ENCODE peak calls at places on chromosomes 2 and 18, in nine cellular contexts. Y is neural progenitor cell, L is HCT116, F is PC-3, B is SK-N-SH, E is OCI-LY7, D is MM.1S, P is hepatocyte, W is GM23248. H is an unnamed sample.

GRCh38 chr18:76803814-76804213 is 18.5 kb upstream of the ZNF236 start:
- DNase-seq in B (peak), F (peak), Y (peak), L (no peak), D (peak), E (peak), P (peak), W (peak), H (peak)

GRCh38 chr2:69831354-69831905 is 2.0 kb downstream of the GMCL1 start:
- DNase-seq in B (no peak), E (no peak), W (no peak), Y (no peak), L (no peak), F (no peak), P (no peak), D (no peak), H (no peak)

GRCh38 chr2:20448246-20449046 is 1.6 kb downstream of the RHOB start:
- DNase-seq in L (no peak), E (no peak), P (no peak), Y (peak), B (no peak), F (no peak), W (peak), D (no peak), H (no peak)

GRCh38 chr2:226477221-226478120 is 322.1 kb downstream of the IRS1 start:
- DNase-seq in Y (no peak), L (no peak), F (no peak), W (peak), B (no peak), D (no peak), E (no peak), P (no peak), H (no peak)

GRCh38 chr2:64859208-64860161 is 129.7 kb upstream of the SLC1A4 start:
- DNase-seq in D (peak), F (peak), W (peak), B (peak), E (no peak), L (peak), Y (peak), P (peak), H (peak)

GRCh38 chr18:78831603-78832002 is 148.0 kb upstream of the SALL3 start:
- DNase-seq in F (no peak), E (no peak), W (no peak), D (no peak), Y (no peak), P (no peak), B (no peak), L (no peak), H (no peak)

GRCh38 chr2:119028327-119029174 is 86.6 kb downstream of the MARCO start:
- DNase-seq in W (peak), F (peak), D (peak), L (peak), P (peak), E (peak), Y (peak), B (peak), H (peak)

GRCh38 chr2:229838729-229839128 is 83.1 kb downstream of the TRIP12 start:
- DNase-seq in F (no peak), W (no peak), D (no peak), L (no peak), B (no peak), E (no peak), P (no peak), Y (no peak), H (no peak)

GRCh38 chr2:120767486-120768005 is 31.9 kb downstream of the GLI2 start:
- DNase-seq in Y (no peak), L (no peak), E (no peak), B (no peak), F (no peak), P (no peak), W (no peak), D (no peak), H (no peak)

GRCh38 chr18:58025733-58026132 is 18.3 kb upstream of the NEDD4L start:
- DNase-seq in P (no peak), F (no peak), Y (no peak), E (no peak), B (no peak), W (peak), D (no peak), L (no peak), H (no peak)

GRCh38 chr2:69931832-69932595 is 17.1 kb downstream of the MXD1 start:
- DNase-seq in Y (no peak), W (no peak), E (no peak), P (no peak), D (no peak), L (no peak), F (no peak), B (no peak), H (no peak)

GRCh38 chr2:28662468-28663095 is 89.0 kb upstream of the PPP1CB start:
- DNase-seq in P (peak), L (no peak), B (no peak), D (no peak), F (peak), E (no peak), Y (no peak), W (peak), H (no peak)

DNA sequence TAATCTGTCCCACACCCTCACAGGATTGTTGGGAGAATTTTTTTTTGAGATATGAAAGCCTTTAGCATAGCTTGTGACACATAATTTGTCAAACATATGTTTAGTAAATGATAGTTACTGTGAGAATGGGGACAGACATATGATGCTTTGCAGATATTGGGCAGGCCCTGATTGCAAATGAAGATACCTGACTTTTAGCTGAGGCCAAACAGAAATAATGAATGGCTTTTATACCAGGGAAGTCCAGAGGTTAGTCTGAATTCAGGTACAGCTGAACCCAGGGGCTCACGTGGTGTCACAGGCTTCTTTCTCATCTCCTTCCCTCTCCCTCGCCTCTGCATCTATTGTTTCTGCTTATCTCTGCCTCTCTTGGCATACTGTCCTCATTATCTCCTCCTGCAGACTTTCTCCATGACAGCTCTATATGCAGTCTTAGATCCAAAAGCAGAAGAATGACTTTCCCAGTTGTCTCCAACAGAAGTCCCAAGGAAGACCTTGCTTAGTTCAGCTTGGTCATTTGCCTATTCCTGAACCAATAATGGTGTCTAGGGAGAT is 4.9 kb upstream of the WNT10A start:
- DNase-seq in F (no peak), Y (no peak), E (no peak), W (no peak), B (no peak), D (no peak), L (no peak), P (no peak), H (no peak)
- TF ChIP-seq EZH2phosphoT487 in F (no peak), Y (no peak), E (no peak), W (no peak), B (no peak), D (no peak), L (no peak), P (no peak), H (no peak)

GRCh38 chr2:113236367-113237159 is 42.2 kb downstream of the PAX8 start:
- DNase-seq in E (no peak), P (no peak), L (no peak), F (no peak), Y (no peak), W (peak), D (no peak), B (no peak), H (no peak)

GRCh38 chr2:113242318-113242717 is 36.4 kb downstream of the PAX8 start:
- DNase-seq in Y (no peak), D (no peak), W (no peak), P (no peak), B (no peak), F (no peak), E (no peak), L (no peak), H (no peak)

GRCh38 chr2:113237604-113238003 is 41.1 kb downstream of the PAX8 start:
- DNase-seq in L (no peak), W (peak), Y (no peak), F (no peak), D (no peak), E (no peak), B (no peak), P (no peak), H (no peak)

GRCh38 chr2:113240915-113241911 is 37.5 kb downstream of the PAX8 start:
- DNase-seq in P (peak), B (peak), Y (no peak), D (no peak), L (peak), E (no peak), F (peak), W (peak), H (no peak)

GRCh38 chr2:113240150-113240914 is 38.4 kb downstream of the PAX8 start:
- DNase-seq in L (peak), D (peak), Y (no peak), B (peak), E (no peak), P (peak), W (peak), F (peak), H (no peak)
- H2AFZ ChIP-seq in L (no peak), D (no peak), Y (no peak), B (peak), E (no peak), P (no peak), W (no peak), F (no peak), H (no peak)

DNA sequence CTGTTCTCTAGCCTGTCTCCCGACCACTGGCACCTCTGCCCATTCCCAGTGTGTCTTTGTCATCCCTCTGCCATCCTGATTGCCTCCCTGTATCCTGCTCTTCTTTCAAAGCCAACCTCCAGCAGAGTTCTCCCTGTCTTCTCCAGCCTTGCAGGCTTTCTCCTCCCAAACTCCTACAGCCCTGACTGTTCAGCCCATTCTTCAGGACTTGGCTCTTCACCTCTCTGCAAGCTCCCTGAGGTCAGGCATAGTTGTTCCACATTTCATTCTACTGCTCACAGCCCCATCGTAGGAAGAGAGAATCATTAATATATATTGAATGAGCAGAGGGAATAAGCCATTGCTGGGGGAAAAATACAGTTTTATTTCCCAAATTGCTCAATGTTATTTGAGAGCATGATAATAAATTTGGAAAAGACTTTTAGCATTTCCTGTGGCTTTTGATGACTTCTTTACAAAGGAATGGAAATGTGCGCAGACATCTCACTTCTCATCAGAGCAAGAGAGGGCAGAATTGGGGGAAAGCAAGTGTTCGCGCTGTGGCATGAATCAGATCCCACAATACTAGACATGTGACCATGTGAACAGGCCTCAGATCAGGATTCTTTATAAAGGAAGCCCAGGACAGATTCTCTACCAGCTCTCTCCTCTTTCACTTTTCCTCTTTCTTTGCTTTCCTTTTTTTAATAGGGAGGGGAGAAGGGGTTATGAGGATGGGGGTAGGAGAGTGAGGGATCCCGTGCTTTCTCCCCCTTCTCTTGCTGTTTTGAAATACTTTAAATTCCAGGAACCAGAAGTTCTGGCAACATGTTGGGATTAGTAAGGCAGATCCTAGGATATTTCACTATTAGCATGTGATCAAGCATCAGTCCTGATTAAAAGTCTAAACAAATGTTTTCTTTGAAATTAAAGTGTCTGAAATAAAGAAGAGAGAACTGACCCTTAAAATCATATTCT is 37.5 kb downstream of the EPAS1 start:
- DNase-seq in P (no peak), W (peak), D (no peak), F (peak), L (no peak), Y (no peak), B (no peak), E (no peak), H (peak)
- TF ChIP-seq EZH2phosphoT487 in P (no peak), W (no peak), D (no peak), F (no peak), L (no peak), Y (no peak), B (no peak), E (no peak), H (no peak)

GRCh38 chr2:47193607-47194006 is 38.5 kb upstream of the STPG4 start:
- DNase-seq in P (no peak), L (no peak), D (no peak), E (no peak), F (no peak), Y (no peak), W (no peak), B (no peak), H (no peak)
- H2AFZ ChIP-seq in P (no peak), L (no peak), D (no peak), E (no peak), F (no peak), Y (peak), W (no peak), B (no peak), H (peak)

GRCh38 chr2:174681099-174681982 is 82.9 kb downstream of the CHRNA1 start:
- DNase-seq in F (no peak), B (peak), L (no peak), E (no peak), D (no peak), W (peak), Y (peak), P (peak), H (peak)
- TF ChIP-seq EZH2phosphoT487 in F (no peak), B (no peak), L (no peak), E (no peak), D (no peak), W (no peak), Y (no peak), P (no peak), H (no peak)

GRCh38 chr2:189276277-189276676 is 96.7 kb upstream of the COL5A2 start:
- DNase-seq in Y (no peak), L (no peak), D (no peak), P (peak), F (peak), E (no peak), B (no peak), W (peak), H (no peak)
- H2AFZ ChIP-seq in Y (no peak), L (no peak), D (no peak), P (no peak), F (peak), E (no peak), B (peak), W (peak), H (no peak)

GRCh38 chr2:128227862-128228261 is 90.8 kb downstream of the HS6ST1 start:
- DNase-seq in W (no peak), D (no peak), B (no peak), F (no peak), E (no peak), P (no peak), Y (no peak), L (no peak), H (no peak)

GRCh38 chr2:128233790-128234395 is 84.8 kb downstream of the HS6ST1 start:
- DNase-seq in B (no peak), F (no peak), L (no peak), D (no peak), Y (no peak), W (no peak), P (no peak), E (no peak), H (no peak)

GRCh38 chr2:128234613-128235012 is 84.1 kb downstream of the HS6ST1 start:
- DNase-seq in W (no peak), E (no peak), Y (no peak), B (peak), D (no peak), F (no peak), L (no peak), P (no peak), H (no peak)

GRCh38 chr2:128232965-128233789 is 85.5 kb downstream of the HS6ST1 start:
- DNase-seq in F (peak), W (peak), B (peak), Y (peak), P (peak), L (peak), E (peak), D (peak), H (peak)

DNA sequence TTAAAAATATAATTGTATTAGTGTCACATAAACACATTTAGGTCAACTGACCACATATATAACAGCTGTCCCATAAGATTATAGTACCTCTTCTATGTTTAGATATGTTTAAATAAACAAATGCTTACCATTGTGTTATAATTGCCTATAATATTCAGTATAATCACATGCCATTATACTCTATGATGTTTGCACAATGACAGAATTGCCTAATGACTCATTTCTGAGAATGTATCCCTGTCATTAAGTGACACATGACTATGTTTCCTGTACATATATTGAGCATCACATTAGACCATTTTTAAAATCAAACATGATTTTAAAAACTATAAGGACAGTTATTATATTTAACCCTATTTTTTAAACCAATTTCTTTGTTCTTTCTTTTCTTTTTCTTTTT is 89.8 kb downstream of the HS6ST1 start:
- DNase-seq in B (no peak), W (peak), P (no peak), Y (no peak), D (no peak), E (no peak), L (no peak), F (peak), H (no peak)
- TF ChIP-seq EZH2phosphoT487 in B (no peak), W (no peak), P (no peak), Y (no peak), D (no peak), E (no peak), L (no peak), F (no peak), H (no peak)

GRCh38 chr2:163665051-163665450 is 70.8 kb downstream of the FIGN start:
- DNase-seq in P (no peak), B (no peak), W (no peak), L (no peak), D (no peak), Y (peak), E (no peak), F (no peak), H (no peak)
- H2AFZ ChIP-seq in P (no peak), B (no peak), W (no peak), L (no peak), D (no peak), Y (no peak), E (no peak), F (no peak), H (no peak)

DNA sequence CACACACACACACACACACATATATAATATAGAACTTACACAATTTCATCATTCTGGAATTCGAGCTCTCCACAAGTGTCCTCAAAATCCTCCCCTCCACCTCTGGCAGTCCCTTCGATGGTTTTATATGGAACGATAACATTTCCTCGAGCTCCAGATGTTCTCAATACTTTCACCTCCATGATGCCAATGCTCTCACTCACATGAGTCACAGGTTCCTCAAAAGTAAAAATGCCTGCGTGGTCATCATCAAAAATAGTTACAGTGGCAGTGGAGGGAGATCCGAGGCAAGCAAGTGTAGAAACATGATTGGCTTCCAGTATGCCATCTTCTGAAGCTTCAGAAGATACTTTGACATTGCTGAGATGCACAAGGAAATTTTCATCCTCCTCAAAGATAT is 23.5 kb downstream of the SLC8A1 start:
- DNase-seq in B (no peak), P (no peak), F (no peak), L (no peak), Y (no peak), E (no peak), D (no peak), W (peak), H (no peak)
- TF ChIP-seq EZH2phosphoT487 in B (no peak), P (no peak), F (no peak), L (no peak), Y (no peak), E (no peak), D (no peak), W (no peak), H (no peak)

GRCh38 chr2:129191530-129191929 is 787.9 kb upstream of the RAB6C start:
- DNase-seq in B (no peak), D (no peak), L (no peak), F (no peak), E (no peak), W (no peak), P (peak), Y (peak), H (peak)
- H2AFZ ChIP-seq in B (no peak), D (no peak), L (no peak), F (no peak), E (no peak), W (no peak), P (peak), Y (no peak), H (no peak)